ENCODE peak calls at places on chromosomes 2 and 18, in eight cellular contexts. T is germinal center; B is activated CD4-positive, alpha-beta T cell treated with anti-CD3 and anti-CD28 coated beads for 4 hours; M is brain microvascular endothelial cell; A is NCI-H2029 treated with DMSO at 0.1 percent for 48 hours; U is fibroblast of pulmonary artery; K is renal cortical epithelial cell; Y is HT-29. H is an unnamed sample.

GRCh38 chr2:61707984-61708852 is 145.6 kb downstream of the FAM161A start:
- DNase-seq in B (no peak), K (peak; percentile 89), T (no peak), M (peak; percentile 73), U (peak; percentile 12), Y (peak; percentile 29), A (peak; percentile 75), H (no peak)

GRCh38 chr2:234293973-234294372 is 202.9 kb downstream of the ARL4C start:
- DNase-seq in A (no peak), U (no peak), B (no peak), K (no peak), M (no peak), T (no peak), Y (peak; percentile 10), H (no peak)

GRCh38 chr2:14944562-14945346 is 312.2 kb downstream of the LRATD1 start:
- DNase-seq in U (peak; percentile 1), M (peak; percentile 8), Y (peak; percentile 10), T (no peak), B (no peak), A (no peak), K (peak; percentile 13), H (no peak)

GRCh38 chr2:22499082-22499844 is 885.7 kb upstream of the KLHL29 start:
- DNase-seq in T (no peak), M (no peak), B (no peak), K (no peak), A (no peak), Y (no peak), U (no peak), H (no peak)

GRCh38 chr2:8550932-8551621 is 130.8 kb upstream of the ID2 start:
- DNase-seq in U (no peak), M (no peak), Y (no peak), A (no peak), B (no peak), T (no peak), K (no peak), H (no peak)

GRCh38 chr2:127225186-127225960 is 5.3 kb upstream of the CYP27C1 start:
- DNase-seq in B (no peak), Y (no peak), M (peak; percentile 73), K (peak; percentile 59), T (no peak), U (peak; percentile 34), A (no peak), H (no peak)

GRCh38 chr18:3816601-3817363 is 366.8 kb downstream of the TGIF1 start:
- DNase-seq in B (no peak), M (peak; percentile 65), A (no peak), U (peak; percentile 95), T (no peak), Y (peak; percentile 92), K (peak; percentile 100), H (no peak)

GRCh38 chr2:132252191-132252893 is 90.6 kb upstream of the ANKRD30BL start:
- DNase-seq in K (no peak), T (no peak), M (no peak), U (no peak), B (no peak), A (no peak), Y (no peak), H (no peak)

GRCh38 chr18:59631583-59632181 is 65.5 kb downstream of the CCBE1 start:
- DNase-seq in T (peak; percentile 7), B (no peak), M (no peak), U (peak; percentile 71), A (peak; percentile 9), K (peak; percentile 31), Y (peak; percentile 11), H (no peak)

GRCh38 chr2:217273851-217274250 is 414.0 kb upstream of the TNP1 start:
- DNase-seq in T (no peak), B (no peak), K (no peak), U (no peak), A (no peak), Y (no peak), M (no peak), H (no peak)

GRCh38 chr18:2706903-2707302 is 51.4 kb downstream of the SMCHD1 start:
- DNase-seq in K (no peak), B (no peak), A (no peak), Y (no peak), M (no peak), T (no peak), U (no peak), H (no peak)

GRCh38 chr2:197838036-197838435 is 33.6 kb downstream of the PLCL1 start:
- DNase-seq in K (peak; percentile 27), T (no peak), M (peak; percentile 43), U (peak; percentile 37), A (no peak), B (no peak), Y (no peak), H (no peak)

H was measured in posterior cingulate gyrus.